ENCODE peak calls at places on chromosomes 1 and 21, in five cellular contexts. D, K, X, W and I are unnamed samples.

GRCh38 chr1:87120779-87121178 is 206.3 kb downstream of the HS2ST1 start:
- DNase-seq in D (no peak), K (no peak), X (no peak), W (no peak), I (no peak)

GRCh38 chr1:27306892-27307850 is 14.8 kb upstream of the TMEM222 start:
- DNase-seq in D (no peak), K (no peak), X (no peak), W (no peak), I (no peak)

GRCh38 chr1:195618287-195618686 is 990.0 kb downstream of the KCNT2 start:
- DNase-seq in D (no peak), K (no peak), X (no peak), W (no peak), I (no peak)

GRCh38 chr1:153510984-153511410 is 24.8 kb downstream of the S100A6 start:
- DNase-seq in D (peak), K (peak), X (peak), W (peak), I (no peak)

GRCh38 chr1:56133517-56134472 is 445.6 kb downstream of the PLPP3 start:
- DNase-seq in D (no peak), K (no peak), X (no peak), W (no peak), I (no peak)

GRCh38 chr1:56644941-56645662 is at the start of gene PRKAA2:
- DNase-seq in D (peak), K (peak), X (peak), W (no peak), I (no peak)

GRCh38 chr1:231178970-231179369 is 17.1 kb downstream of the TRIM67 start:
- DNase-seq in D (no peak), K (no peak), X (no peak), W (no peak), I (no peak)

GRCh38 chr1:26598890-26599289 is 69.3 kb downstream of the RPS6KA1 start:
- DNase-seq in D (no peak), K (no peak), X (no peak), W (no peak), I (no peak)

GRCh38 chr1:11701551-11701961 is 10.0 kb downstream of the DRAXIN start:
- DNase-seq in D (no peak), K (no peak), X (no peak), W (no peak), I (no peak)

GRCh38 chr1:178784131-178784536 is 59.1 kb downstream of the RALGPS2 start:
- DNase-seq in D (no peak), K (no peak), X (no peak), W (no peak), I (no peak)

GRCh38 chr1:220879509-220880366 is 495 bp downstream of the HLX start:
- DNase-seq in D (peak), K (peak), X (peak), W (no peak), I (no peak)

GRCh38 chr1:240312872-240313271 is 221.2 kb downstream of the FMN2 start:
- DNase-seq in D (no peak), K (no peak), X (no peak), W (peak), I (peak)

GRCh38 chr1:33300673-33301072 is 20.2 kb downstream of the A3GALT2 start:
- DNase-seq in D (peak), K (peak), X (no peak), W (no peak), I (peak)

GRCh38 chr21:35273331-35273730 is 224.2 kb upstream of the RUNX1 start:
- DNase-seq in D (no peak), K (no peak), X (no peak), W (no peak), I (no peak)

GRCh38 chr1:61337471-61337870 is 255.1 kb downstream of the NFIA start:
- DNase-seq in D (no peak), K (no peak), X (no peak), W (no peak), I (no peak)

GRCh38 chr1:206498685-206499084 is 8.6 kb upstream of the RASSF5 start:
- DNase-seq in D (no peak), K (no peak), X (no peak), W (no peak), I (no peak)

GRCh38 chr1:41354956-41355355 is 6.3 kb upstream of the FOXO6 start:
- DNase-seq in D (peak), K (no peak), X (no peak), W (no peak), I (no peak)

GRCh38 chr21:38505654-38506523 is 7.6 kb upstream of the ERG start:
- DNase-seq in D (peak), K (no peak), X (no peak), W (peak), I (peak)

GRCh38 chr1:63592536-63593302 is 492 bp upstream of the PGM1 start:
- DNase-seq in D (no peak), K (no peak), X (no peak), W (no peak), I (no peak)

GRCh38 chr1:170032531-170033295 is 41.8 kb downstream of the KIFAP3 start:
- DNase-seq in D (no peak), K (no peak), X (no peak), W (peak), I (no peak)

GRCh38 chr21:36246080-36246631 is 73.8 kb upstream of the MORC3 start:
- DNase-seq in D (no peak), K (no peak), X (no peak), W (no peak), I (no peak)

GRCh38 chr1:116765962-116766361 is 11.7 kb downstream of the CD2 start:
- DNase-seq in D (no peak), K (no peak), X (no peak), W (no peak), I (peak)

GRCh38 chr1:45752441-45753052 is 2.1 kb upstream of the IPP start:
- DNase-seq in D (no peak), K (no peak), X (no peak), W (no peak), I (no peak)

GRCh38 chr1:103561612-103562395 is 9.6 kb upstream of the AMY2B start:
- DNase-seq in D (no peak), K (no peak), X (no peak), W (no peak), I (no peak)

GRCh38 chr1:220666349-220666748 is 23.8 kb upstream of the C1orf115 start:
- DNase-seq in D (no peak), K (no peak), X (no peak), W (no peak), I (no peak)

GRCh38 chr1:51901151-51901550 is 22.6 kb upstream of the NRDC start:
- DNase-seq in D (no peak), K (no peak), X (no peak), W (no peak), I (no peak)

GRCh38 chr1:234924450-234925355 is 203.9 kb downstream of the TOMM20 start:
- DNase-seq in D (peak), K (no peak), X (no peak), W (no peak), I (no peak)

GRCh38 chr21:37082856-37083611 is 10.0 kb downstream of the TTC3 start:
- DNase-seq in D (no peak), K (no peak), X (no peak), W (no peak), I (no peak)

GRCh38 chr21:32770514-32771133 is 931 bp downstream of the PAXBP1 start:
- DNase-seq in D (no peak), K (no peak), X (no peak), W (peak), I (no peak)

GRCh38 chr1:27388337-27389005 is 4.0 kb upstream of the GPR3 start:
- DNase-seq in D (peak), K (peak), X (no peak), W (no peak), I (no peak)

GRCh38 chr1:35554261-35555211 is 2.7 kb downstream of the KIAA0319L start:
- DNase-seq in D (no peak), K (no peak), X (no peak), W (no peak), I (no peak)

GRCh38 chr1:27951396-27951795 is 8.4 kb upstream of the XKR8 start:
- DNase-seq in D (no peak), K (no peak), X (no peak), W (no peak), I (no peak)

DNA sequence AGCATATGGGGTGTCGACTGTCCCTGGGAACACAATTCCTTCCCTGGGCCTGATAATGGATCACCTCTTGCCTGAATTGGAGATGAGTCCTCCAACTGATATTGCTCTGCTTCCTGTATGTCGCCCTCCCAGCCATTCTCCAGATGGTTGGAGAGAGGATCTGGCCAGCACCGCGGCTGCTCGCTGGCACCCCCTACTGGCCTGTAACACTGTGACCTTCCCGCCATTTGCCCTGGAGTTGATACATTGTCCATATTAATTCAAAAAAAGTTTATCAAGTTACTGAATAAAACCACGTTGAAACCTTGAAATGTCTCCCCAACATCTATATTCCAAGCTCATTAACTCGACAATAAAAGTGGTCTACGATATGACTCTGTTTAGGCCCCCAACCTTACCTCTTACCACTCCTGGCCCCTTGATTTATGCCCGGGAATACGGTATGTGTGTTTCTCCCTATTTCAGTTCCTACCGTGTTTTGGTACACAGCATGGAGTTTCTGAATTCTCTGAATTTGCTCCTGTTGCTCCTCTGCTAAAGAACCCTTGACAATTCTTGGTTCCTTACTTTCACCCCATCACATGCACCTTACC is 241.8 kb upstream of the KIAA0040 start:
- DNase-seq in D (no peak), K (no peak), X (no peak), W (no peak), I (no peak)
- TF ChIP-seq CTCF in D (no peak), K (no peak), X (peak), W (no peak), I (no peak)

GRCh38 chr1:174938306-174939000 is 61.3 kb upstream of the CACYBP start:
- DNase-seq in D (no peak), K (no peak), X (no peak), W (no peak), I (no peak)

GRCh38 chr1:174931214-174931613 is 68.5 kb upstream of the CACYBP start:
- DNase-seq in D (no peak), K (no peak), X (no peak), W (no peak), I (no peak)

DNA sequence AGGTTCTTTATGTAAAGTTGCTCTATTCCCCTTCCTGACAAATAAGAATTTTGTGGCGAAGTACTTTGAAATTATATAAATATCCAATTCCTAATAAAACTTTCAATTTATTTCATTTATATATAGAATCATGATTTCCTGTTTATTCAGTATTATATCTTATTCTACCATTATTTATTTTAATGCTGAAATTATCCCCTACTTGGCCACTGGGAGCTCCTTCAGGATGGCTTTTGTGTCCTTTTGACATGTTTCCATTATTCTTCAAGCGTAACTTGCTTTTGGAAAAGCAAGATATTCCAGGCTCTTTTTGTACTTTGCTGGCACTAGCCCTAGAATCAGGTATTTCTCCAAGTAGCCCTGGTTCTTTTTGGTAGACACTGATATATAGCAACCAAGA is 67.2 kb upstream of the CACYBP start:
- DNase-seq in D (no peak), K (no peak), X (no peak), W (no peak), I (no peak)
- TF ChIP-seq CTCF in D (no peak), K (no peak), X (no peak), W (peak), I (no peak)

GRCh38 chr1:183319051-183319450 is 99.1 kb downstream of the NMNAT2 start:
- DNase-seq in D (no peak), K (no peak), X (no peak), W (no peak), I (no peak)
- TF ChIP-seq CTCF in D (no peak), K (no peak), X (no peak), W (no peak), I (no peak)

DNA sequence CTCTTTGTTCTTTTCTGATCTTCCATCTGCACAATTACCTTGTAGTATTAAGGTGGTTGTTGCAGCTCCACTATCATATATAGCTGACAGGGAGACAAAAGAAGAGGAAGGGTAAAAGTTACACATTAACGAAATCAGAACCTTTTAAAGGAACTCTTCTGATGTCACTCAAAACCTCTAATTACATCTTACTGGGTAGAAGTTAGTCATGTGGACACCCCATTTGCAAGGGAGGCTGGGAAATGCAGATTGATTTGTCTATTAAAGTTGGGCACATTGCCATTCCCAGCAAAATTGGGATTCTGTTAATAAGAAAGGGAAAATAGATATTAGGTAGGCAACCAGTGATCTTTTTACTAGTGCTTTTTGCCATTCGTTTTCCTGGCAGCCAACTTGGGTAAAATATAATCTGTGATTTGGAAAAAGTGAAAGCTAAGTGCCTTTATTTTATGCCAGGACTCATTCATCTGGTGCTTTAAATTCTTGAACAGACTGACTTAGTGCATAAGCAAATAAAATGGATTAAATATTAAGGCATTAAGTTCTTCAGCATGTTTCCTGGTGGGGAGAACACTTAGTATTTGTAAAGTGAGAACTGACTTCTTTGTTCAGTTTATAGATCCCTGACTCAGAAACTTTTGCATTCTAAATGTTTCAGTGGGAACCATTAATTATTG is 71.3 kb downstream of the DNM3 start:
- DNase-seq in D (no peak), K (no peak), X (no peak), W (no peak), I (no peak)
- TF ChIP-seq CTCF in D (no peak), K (no peak), X (no peak), W (no peak), I (no peak)

DNA sequence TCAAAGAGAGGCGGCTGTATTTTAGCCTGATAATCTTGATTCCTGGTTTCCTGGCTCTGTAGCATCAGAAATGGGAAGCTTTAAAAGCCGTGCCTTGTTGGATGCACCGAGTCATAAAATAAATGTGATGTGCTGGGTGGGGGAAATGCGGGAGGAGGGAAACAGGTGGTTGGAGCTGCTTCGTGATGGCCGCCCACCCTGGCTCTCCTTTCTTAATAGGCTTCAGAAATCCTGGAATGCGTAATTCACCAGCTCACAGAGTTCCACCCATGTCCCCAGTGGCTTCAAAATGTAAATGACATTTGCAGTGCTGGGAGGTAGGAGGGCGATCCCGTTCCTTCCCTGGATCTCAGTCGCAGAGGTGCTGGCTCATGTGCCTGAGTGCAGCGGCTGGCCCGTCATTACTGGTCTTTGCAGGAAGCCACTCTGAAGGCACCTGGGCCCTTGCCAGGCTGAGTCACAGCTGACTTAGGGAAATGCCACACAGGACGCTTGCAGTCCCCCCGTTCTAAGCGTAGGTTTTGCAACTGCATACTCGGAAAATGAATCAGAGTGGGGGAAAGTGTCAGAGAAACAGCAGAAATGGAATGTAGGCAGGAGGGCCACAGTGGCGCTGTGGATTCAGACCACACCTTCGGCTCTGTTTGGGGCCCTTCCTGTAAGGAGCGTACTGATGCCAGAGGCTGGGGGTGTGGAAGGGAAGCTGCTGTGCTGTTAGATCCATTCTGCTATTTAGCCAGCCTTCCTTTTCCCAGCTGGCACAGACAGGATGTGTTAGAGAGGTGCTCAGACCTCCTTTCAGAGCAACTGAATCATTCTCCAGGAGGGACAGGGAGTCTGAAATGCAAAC is 37.6 kb downstream of the GALNT2 start:
- DNase-seq in D (peak), K (peak), X (peak), W (peak), I (peak)
- TF ChIP-seq CTCF in D (no peak), K (no peak), X (no peak), W (peak), I (no peak)

DNA sequence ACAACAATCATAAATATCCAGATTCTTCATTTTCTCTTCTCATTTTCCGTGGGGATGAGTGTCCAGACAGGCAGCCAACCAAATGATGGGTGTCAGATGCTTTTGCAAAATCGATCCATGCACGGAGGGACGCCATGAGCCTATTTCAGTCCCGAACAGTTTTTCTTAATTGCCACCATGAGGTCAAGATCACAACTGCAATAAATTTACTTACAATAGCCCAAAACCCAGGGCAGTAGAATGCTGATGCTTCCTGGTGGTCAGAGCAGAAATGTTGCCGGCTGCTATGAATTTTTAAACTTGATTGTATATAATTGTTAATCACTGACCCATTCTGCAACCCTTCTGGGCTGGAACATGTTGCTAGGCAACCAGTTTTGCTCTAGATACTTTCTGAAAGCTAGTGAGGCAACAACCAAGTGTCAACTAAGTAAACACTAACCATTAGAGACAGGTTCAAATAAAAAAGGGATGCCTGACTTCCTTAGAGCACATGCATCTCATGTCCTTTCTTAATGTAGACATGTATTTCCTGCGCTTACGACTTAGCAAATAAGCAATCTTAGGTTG is 132.6 kb upstream of the TIAM1 start:
- DNase-seq in D (no peak), K (no peak), X (no peak), W (no peak), I (no peak)
- TF ChIP-seq CTCF in D (no peak), K (no peak), X (no peak), W (peak), I (no peak)

GRCh38 chr21:29196021-29196663 is 65.7 kb downstream of the MAP3K7CL start:
- DNase-seq in D (peak), K (no peak), X (no peak), W (peak), I (no peak)
- TF ChIP-seq CTCF in D (no peak), K (no peak), X (no peak), W (peak), I (peak)

GRCh38 chr1:21273743-21274142 is 16.5 kb downstream of the ECE1 start:
- DNase-seq in D (no peak), K (peak), X (peak), W (no peak), I (no peak)
- TF ChIP-seq CTCF in D (no peak), K (no peak), X (no peak), W (no peak), I (no peak)

DNA sequence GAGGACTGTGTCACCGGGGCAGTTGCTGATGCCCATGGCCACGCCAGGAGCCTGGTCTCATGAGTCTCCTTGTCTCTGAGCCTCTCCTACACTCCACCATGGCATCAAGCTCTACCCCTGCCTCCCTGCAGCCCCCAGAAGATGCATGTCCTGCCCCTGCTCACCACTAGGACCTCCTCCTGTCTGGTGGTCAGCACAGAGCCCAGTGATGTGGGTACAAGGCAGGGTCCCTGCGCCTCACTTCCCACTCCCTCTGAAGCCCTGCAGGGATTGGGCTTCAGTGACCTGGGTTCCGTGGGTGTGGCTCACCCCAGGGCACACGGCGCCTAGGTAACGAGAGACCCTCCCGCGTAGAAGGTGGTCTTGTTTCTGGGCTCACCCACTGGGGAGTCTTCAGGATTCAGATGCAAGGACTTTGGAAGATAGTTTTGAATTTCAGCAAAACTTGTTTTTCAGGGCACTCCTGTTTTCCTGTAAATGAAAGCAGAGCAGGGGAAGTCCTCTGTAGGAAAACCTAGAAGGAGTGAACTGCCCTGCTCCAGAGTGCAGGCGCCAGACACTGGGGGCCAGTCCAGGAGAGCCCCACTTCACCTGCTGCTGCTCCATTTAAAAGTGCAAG is 2.8 kb downstream of the COL18A1 start:
- DNase-seq in D (no peak), K (peak), X (peak), W (no peak), I (no peak)
- TF ChIP-seq CTCF in D (no peak), K (no peak), X (no peak), W (peak), I (no peak)